ENCODE peak calls at places on chromosomes 11 and 22, in four cellular contexts. L is GM20000; O is DMS79 treated with DMSO at 0.1 percent for 48 hours; X is activated naive CD8-positive, alpha-beta T cell treated with anti-CD3 and anti-CD28 coated beads, Interleukin-2, amount 50 U/mL, for 24 hours. Z is an unnamed sample.

GRCh38 chr22:25666308-25666707 is 75.7 kb upstream of the MYO18B start:
- DNase-seq in X (no peak), O (no peak), L (no peak), Z (peak; percentile 18)

GRCh38 chr11:30244255-30244654 is 13.4 kb downstream of the FSHB start:
- DNase-seq in O (no peak), X (no peak), L (no peak), Z (no peak)

GRCh38 chr11:118194835-118195627 is 18.6 kb upstream of the SCN2B start:
- DNase-seq in O (no peak), X (no peak), L (no peak), Z (no peak)

GRCh38 chr22:17706451-17706900 is 67.8 kb downstream of the BID start:
- DNase-seq in L (peak; percentile 53), O (no peak), X (peak; percentile 34), Z (peak; percentile 6)

GRCh38 chr11:15519911-15520310 is 405.2 kb downstream of the INSC start:
- DNase-seq in L (no peak), O (no peak), X (no peak), Z (no peak)

GRCh38 chr11:126157326-126158030 is 54.0 kb downstream of the RPUSD4 start:
- DNase-seq in X (no peak), L (no peak), O (no peak), Z (no peak)

GRCh38 chr11:8698379-8698851 is 15.8 kb downstream of the RPL27A start:
- DNase-seq in O (no peak), X (no peak), L (no peak), Z (no peak)

GRCh38 chr22:37529652-37530345 is 10.6 kb upstream of the CARD10 start:
- DNase-seq in X (no peak), L (no peak), O (no peak), Z (no peak)

GRCh38 chr22:23259916-23260644 is 79.8 kb downstream of the BCR start:
- DNase-seq in X (no peak), O (no peak), L (no peak), Z (no peak)

GRCh38 chr11:74749965-74750296 is 1.3 kb downstream of the RNF169 start:
- DNase-seq in X (no peak), O (no peak), L (no peak), Z (no peak)

Z was measured in endothelial cell.